ENCODE peak calls at places on chromosomes 12 and 14, in ten cellular contexts. H, D, S, K, P, Z, E, G, Y and A are unnamed samples.

GRCh38 chr14:79074501-79074900 is 904.3 kb downstream of the NRXN3 start:
- DNase-seq in H (no peak), D (no peak), S (no peak), K (no peak), P (no peak), Z (no peak), E (no peak), G (no peak), Y (peak), A (no peak)

GRCh38 chr14:96158735-96159134 is 45.9 kb upstream of the BDKRB2 start:
- DNase-seq in H (no peak), D (no peak), S (no peak), K (no peak), P (no peak), Z (no peak), E (no peak), G (no peak), Y (no peak), A (no peak)

GRCh38 chr14:103427485-103428443 is 42.5 kb downstream of the MARK3 start:
- DNase-seq in H (peak), D (no peak), S (no peak), K (peak), P (no peak), Z (no peak), E (peak), G (no peak), Y (no peak), A (no peak)

GRCh38 chr12:50197297-50197727 is 30.1 kb upstream of the CERS5 start:
- DNase-seq in H (no peak), D (no peak), S (no peak), K (no peak), P (no peak), Z (no peak), E (no peak), G (no peak), Y (peak), A (no peak)

GRCh38 chr12:121579190-121579791 is 1.5 kb downstream of the KDM2B start:
- DNase-seq in H (no peak), D (peak), S (peak), K (no peak), P (peak), Z (peak), E (no peak), G (no peak), Y (peak), A (no peak)

GRCh38 chr12:65958456-65958855 is 134.2 kb downstream of the HMGA2 start:
- DNase-seq in H (no peak), D (no peak), S (no peak), K (no peak), P (no peak), Z (no peak), E (no peak), G (no peak), Y (no peak), A (no peak)

GRCh38 chr14:68089146-68089715 is 269.7 kb downstream of the RAD51B start:
- DNase-seq in H (no peak), D (no peak), S (no peak), K (no peak), P (no peak), Z (no peak), E (peak), G (no peak), Y (peak), A (no peak)

GRCh38 chr12:43482311-43483085 is 69.5 kb downstream of the ADAMTS20 start:
- DNase-seq in H (no peak), D (no peak), S (no peak), K (no peak), P (no peak), Z (no peak), E (no peak), G (no peak), Y (peak), A (no peak)

GRCh38 chr14:98958048-98959031 is 313.7 kb downstream of the BCL11B start:
- DNase-seq in H (no peak), D (no peak), S (no peak), K (no peak), P (no peak), Z (no peak), E (no peak), G (no peak), Y (no peak), A (no peak)

GRCh38 chr12:132776816-132777568 is 15.4 kb upstream of the ANKLE2 start:
- DNase-seq in H (no peak), D (peak), S (no peak), K (no peak), P (peak), Z (no peak), E (no peak), G (no peak), Y (peak), A (peak)

GRCh38 chr12:44889162-44889561 is 13.0 kb upstream of the NELL2 start:
- DNase-seq in H (no peak), D (no peak), S (no peak), K (no peak), P (no peak), Z (no peak), E (no peak), G (no peak), Y (no peak), A (no peak)

GRCh38 chr12:116765271-116765670 is 27.2 kb downstream of the RNFT2 start:
- DNase-seq in H (no peak), D (no peak), S (no peak), K (no peak), P (no peak), Z (no peak), E (peak), G (no peak), Y (no peak), A (no peak)

GRCh38 chr12:102061096-102061555 is 665 bp downstream of the WASHC3 start:
- DNase-seq in H (no peak), D (no peak), S (peak), K (peak), P (no peak), Z (no peak), E (no peak), G (no peak), Y (no peak), A (no peak)

GRCh38 chr14:100067971-100068959 is 3.0 kb downstream of the EVL start:
- DNase-seq in H (no peak), D (peak), S (peak), K (peak), P (peak), Z (no peak), E (no peak), G (no peak), Y (no peak), A (peak)

GRCh38 chr12:130498589-130499385 is 161.1 kb downstream of the PIWIL1 start:
- DNase-seq in H (no peak), D (peak), S (no peak), K (no peak), P (no peak), Z (no peak), E (no peak), G (no peak), Y (peak), A (no peak)

GRCh38 chr12:111201036-111201435 is 167.9 kb downstream of the PHETA1 start:
- DNase-seq in H (no peak), D (no peak), S (no peak), K (peak), P (no peak), Z (no peak), E (no peak), G (no peak), Y (peak), A (no peak)

GRCh38 chr14:23041729-23042128 is 283 bp upstream of the PSMB11 start:
- DNase-seq in H (no peak), D (no peak), S (no peak), K (no peak), P (no peak), Z (no peak), E (no peak), G (no peak), Y (no peak), A (no peak)

GRCh38 chr12:85823436-85824179 is 12.6 kb downstream of the RASSF9 start:
- DNase-seq in H (no peak), D (no peak), S (no peak), K (peak), P (no peak), Z (no peak), E (no peak), G (no peak), Y (no peak), A (no peak)

GRCh38 chr12:44846826-44847225 is 29.3 kb downstream of the NELL2 start:
- DNase-seq in H (no peak), D (no peak), S (no peak), K (no peak), P (no peak), Z (no peak), E (no peak), G (no peak), Y (no peak), A (no peak)